ENCODE peak calls at places on chromosomes 1 and 21, in ten cellular contexts. N, F, G, Y, O, R, J, V, T and M are unnamed samples.

GRCh38 chr1:65896721-65897120 is 104.0 kb downstream of the PDE4B start:
- DNase-seq in N (no peak), G (no peak), F (no peak), T (no peak), Y (peak; percentile 37), R (no peak), V (no peak), O (no peak), J (no peak), M (no peak)

GRCh38 chr1:185279571-185279970 is 37.5 kb downstream of the IVNS1ABP start:
- DNase-seq in R (no peak), Y (peak; percentile 66), N (no peak), F (no peak), T (no peak), J (no peak), G (no peak), O (no peak), V (no peak), M (no peak)

GRCh38 chr1:116825400-116825734 is 71.1 kb downstream of the CD2 start:
- DNase-seq in N (no peak), T (no peak), J (no peak), V (no peak), Y (no peak), F (no peak), G (peak; percentile 51), O (peak; percentile 43), R (peak; percentile 65), M (peak; percentile 68)

GRCh38 chr1:228283043-228283371 is 75.2 kb downstream of the OBSCN start:
- DNase-seq in O (peak; percentile 13), J (no peak), R (no peak), Y (no peak), F (no peak), V (no peak), G (no peak), T (no peak), N (no peak), M (no peak)

GRCh38 chr1:222454782-222455181 is 93.1 kb downstream of the HHIPL2 start:
- DNase-seq in G (no peak), O (peak; percentile 25), Y (peak; percentile 72), N (no peak), J (no peak), R (peak; percentile 8), F (peak; percentile 20), T (no peak), V (no peak), M (peak; percentile 22)

GRCh38 chr1:6246497-6247295 is 2.7 kb downstream of the HES3 start:
- DNase-seq in O (peak; percentile 76), G (peak; percentile 81), V (no peak), Y (peak; percentile 61), T (peak; percentile 69), R (peak; percentile 81), J (peak; percentile 85), F (peak; percentile 75), N (peak; percentile 80), M (peak; percentile 79)

GRCh38 chr21:42833439-42833815 is 45.9 kb downstream of the WDR4 start:
- DNase-seq in V (no peak), T (peak; percentile 57), F (no peak), N (peak; percentile 43), J (peak; percentile 47), G (peak; percentile 27), O (no peak), R (peak; percentile 64), Y (peak; percentile 5), M (no peak)

GRCh38 chr1:204130989-204131892 is 20.6 kb downstream of the ETNK2 start:
- DNase-seq in V (no peak), N (peak; percentile 65), F (peak; percentile 77), R (no peak), T (no peak), J (no peak), O (no peak), G (no peak), Y (peak; percentile 89), M (peak; percentile 87)

GRCh38 chr1:13807213-13807612 is 107.2 kb downstream of the PRDM2 start:
- DNase-seq in F (peak; percentile 48), V (no peak), Y (no peak), G (no peak), R (peak; percentile 52), J (no peak), T (no peak), O (no peak), N (peak; percentile 68), M (no peak)

GRCh38 chr1:14486401-14487110 is 111.9 kb upstream of the KAZN start:
- DNase-seq in O (no peak), J (no peak), Y (peak; percentile 69), V (no peak), N (peak; percentile 9), F (peak; percentile 62), T (no peak), R (no peak), G (peak; percentile 18), M (no peak)

GRCh38 chr21:27359141-27359540 is 392.3 kb upstream of the ADAMTS5 start:
- DNase-seq in N (no peak), Y (peak; percentile 42), F (no peak), R (no peak), O (no peak), V (no peak), G (no peak), J (no peak), T (no peak), M (no peak)

GRCh38 chr1:167328762-167329483 is 108.2 kb downstream of the POU2F1 start:
- DNase-seq in O (no peak), Y (peak; percentile 0), V (peak; percentile 29), F (no peak), J (no peak), N (no peak), R (peak; percentile 44), T (peak; percentile 91), G (no peak), M (no peak)

GRCh38 chr1:245483247-245483646 is 328.5 kb downstream of the KIF26B start:
- DNase-seq in R (no peak), T (no peak), N (no peak), O (no peak), J (no peak), Y (no peak), V (no peak), F (no peak), G (no peak), M (no peak)

GRCh38 chr1:145806844-145807243 is 17.1 kb downstream of the RNF115 start:
- DNase-seq in J (no peak), T (no peak), V (no peak), O (no peak), N (no peak), Y (no peak), R (no peak), G (no peak), F (no peak), M (no peak)
- H3K4me1 ChIP-seq in J (no peaks in the 10 kb centered on the region), T (peaks cover 35% of the 10 kb centered on the region), V (no peaks in the 10 kb centered on the region), O (peaks cover 43% of the 10 kb centered on the region), N (peaks cover 23% of the 10 kb centered on the region), Y (peaks cover 7% of the 10 kb centered on the region), R (no peaks in the 10 kb centered on the region), G (peaks cover 24% of the 10 kb centered on the region), F (no peaks in the 10 kb centered on the region), M (no peaks in the 10 kb centered on the region)

DNA sequence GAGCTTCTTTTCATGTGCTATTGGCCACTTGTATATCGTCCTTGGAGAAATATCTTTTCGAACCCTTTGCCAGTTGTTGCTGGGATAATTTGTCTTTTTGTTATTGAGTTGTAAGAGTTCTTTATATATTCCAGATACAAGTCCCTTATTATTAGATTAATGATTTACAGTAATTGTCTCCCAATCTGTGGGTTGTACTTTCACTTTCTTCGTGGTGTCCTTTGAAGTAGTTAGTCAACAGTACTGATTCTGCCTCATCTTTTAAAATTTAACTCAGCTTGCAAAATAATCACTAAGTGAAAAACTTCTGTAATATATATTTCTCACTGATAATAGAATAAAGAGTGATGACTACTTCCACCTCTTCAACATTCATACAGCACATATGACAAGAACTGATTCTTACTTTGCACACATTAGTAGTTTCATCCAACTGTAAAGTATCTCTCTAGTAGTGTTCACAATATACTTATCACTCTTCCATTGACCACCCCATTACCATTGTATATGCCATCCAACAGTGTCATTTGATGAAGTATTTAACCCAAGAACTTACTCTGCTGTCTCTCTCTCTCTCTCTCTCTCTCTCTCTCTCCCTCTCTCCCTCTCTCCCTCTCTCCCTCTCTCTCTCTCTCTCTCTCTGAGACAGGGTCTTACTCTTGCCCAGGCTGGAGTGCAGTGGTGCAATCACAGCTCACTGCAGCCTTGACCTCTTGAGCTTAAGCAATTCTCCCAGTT is 104.2 kb upstream of the DMRTA2 start:
- DNase-seq in V (no peak), O (no peak), T (no peak), F (no peak), R (no peak), G (no peak), Y (no peak), N (no peak), J (no peak), M (no peak)
- H3K4me1 ChIP-seq in V (no peaks in the 10 kb centered on the region), O (no peaks in the 10 kb centered on the region), T (peaks cover 14% of the 10 kb centered on the region), F (no peaks in the 10 kb centered on the region), R (no peaks in the 10 kb centered on the region), G (no peaks in the 10 kb centered on the region), Y (peaks cover 2% of the 10 kb centered on the region), N (no peaks in the 10 kb centered on the region), J (no peaks in the 10 kb centered on the region), M (no peaks in the 10 kb centered on the region)

DNA sequence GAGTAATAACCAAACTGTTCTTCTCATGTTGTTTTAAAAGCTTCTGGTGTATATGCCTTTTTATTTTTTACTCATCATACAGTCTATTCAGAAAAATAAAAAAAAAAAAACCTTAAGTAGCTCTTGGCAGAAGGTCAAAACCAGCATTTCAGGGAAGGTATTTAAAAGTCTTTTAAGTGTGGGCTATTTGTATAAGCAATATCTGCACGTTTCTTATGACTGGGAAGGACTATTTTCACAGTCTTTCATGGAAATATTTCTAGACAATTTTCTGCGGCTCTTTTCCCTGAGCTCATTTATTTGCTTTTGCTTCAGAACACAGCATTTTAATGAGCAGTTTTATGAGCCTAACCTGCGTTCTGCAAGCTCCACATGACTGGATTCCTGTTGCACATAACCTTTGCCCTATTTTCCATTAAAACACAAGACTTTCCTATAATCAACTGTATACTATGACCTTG is 60.9 kb upstream of the C1orf105 start:
- DNase-seq in G (no peak), V (no peak), J (no peak), F (no peak), R (no peak), O (no peak), Y (peak; percentile 54), N (peak; percentile 33), T (peak; percentile 90), M (no peak)
- H3K4me1 ChIP-seq in G (peaks cover 24% of the 10 kb centered on the region), V (peaks cover 3% of the 10 kb centered on the region), J (peaks cover 35% of the 10 kb centered on the region), F (peaks cover 39% of the 10 kb centered on the region), R (peaks cover 40% of the 10 kb centered on the region), O (peaks cover 59% of the 10 kb centered on the region), Y (peaks cover 10% of the 10 kb centered on the region), N (peaks cover 33% of the 10 kb centered on the region), T (peaks cover 44% of the 10 kb centered on the region), M (peaks cover 17% of the 10 kb centered on the region)

DNA sequence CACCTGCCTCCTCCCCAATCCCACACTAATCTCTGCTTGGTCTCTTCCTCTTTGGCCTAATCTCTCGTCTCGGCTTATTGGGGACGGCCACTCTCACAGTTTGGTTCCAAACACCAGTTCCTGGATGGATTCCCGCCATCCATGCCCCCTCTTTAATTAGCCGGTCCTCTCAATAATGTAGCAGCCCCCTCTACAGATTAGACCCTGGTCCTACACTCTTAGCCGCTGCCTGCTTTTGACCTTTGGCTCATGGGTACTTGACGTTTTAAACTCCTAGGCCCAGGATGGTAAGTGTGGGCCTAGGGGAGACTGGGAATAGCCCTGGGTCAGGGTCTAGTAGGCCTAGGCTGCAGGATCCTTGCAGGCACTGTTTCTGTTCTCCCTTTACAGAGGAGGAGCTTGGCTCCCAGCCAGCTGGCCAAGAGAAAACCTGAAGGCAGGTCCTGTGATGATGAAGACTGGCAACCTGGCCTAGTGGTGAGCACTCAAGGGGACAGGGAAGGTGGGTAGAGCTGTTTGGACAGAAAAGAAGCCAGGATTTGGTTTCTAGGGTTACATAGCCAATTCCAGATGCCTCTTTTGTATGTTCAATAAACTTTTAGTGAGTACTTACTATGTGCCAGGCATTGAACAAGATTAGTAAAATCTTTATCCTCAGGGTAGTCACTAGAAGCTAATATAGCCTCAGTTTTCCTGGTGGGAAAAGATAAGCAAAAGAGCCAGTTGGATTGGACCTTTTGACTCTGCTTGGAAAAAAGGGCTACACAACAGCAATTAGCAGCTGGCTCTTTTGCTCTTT is 758 bp downstream of the RAD54L start:
- DNase-seq in N (peak; percentile 34), J (peak; percentile 11), G (no peak), T (peak; percentile 52), R (peak; percentile 52), V (no peak), Y (no peak), O (no peak), F (peak; percentile 38), M (peak; percentile 40)
- H3K4me1 ChIP-seq in N (peaks cover 12% of the 10 kb centered on the region), J (peaks cover 10% of the 10 kb centered on the region), G (peaks cover 5% of the 10 kb centered on the region), T (peaks cover 15% of the 10 kb centered on the region), R (peaks cover 4% of the 10 kb centered on the region), V (peaks cover 2% of the 10 kb centered on the region), Y (peaks cover 3% of the 10 kb centered on the region), O (peaks cover 23% of the 10 kb centered on the region), F (peaks cover 7% of the 10 kb centered on the region), M (no peaks in the 10 kb centered on the region)